ENCODE peak calls at places on chromosome 4, in seven cellular contexts. One of them, this sample, is unnamed.

GRCh38 chr4:184587746-184588145 is 61.5 kb downstream of the CASP3 start:
- DNase-seq in NCI-H1417: no peak
- DNase-seq in upper lobe of right lung: no peak
- DNase-seq in A172: no peak
- DNase-seq in EH: no peak
- DNase-seq in esophagus squamous epithelium: no peak
- DNase-seq in fibroblast of the conjunctiva: no peak
- DNase-seq in this sample: no peak

GRCh38 chr4:124276461-124276860 is 436.1 kb downstream of the ANKRD50 start:
- DNase-seq in upper lobe of right lung: no peak
- DNase-seq in EH: peak; percentile 41
- DNase-seq in fibroblast of the conjunctiva: no peak
- DNase-seq in NCI-H1417: no peak
- DNase-seq in A172: no peak
- DNase-seq in esophagus squamous epithelium: no peak
- DNase-seq in this sample: no peak

GRCh38 chr4:6309755-6310154 is 40.1 kb downstream of the WFS1 start:
- DNase-seq in A172: no peak
- DNase-seq in esophagus squamous epithelium: no peak
- DNase-seq in EH: no peak
- DNase-seq in fibroblast of the conjunctiva: no peak
- DNase-seq in NCI-H1417: no peak
- DNase-seq in upper lobe of right lung: no peak
- DNase-seq in this sample: no peak

GRCh38 chr4:139711461-139711860 is 45.8 kb downstream of the MGST2 start:
- DNase-seq in A172: peak; percentile 62
- DNase-seq in esophagus squamous epithelium: no peak
- DNase-seq in NCI-H1417: no peak
- DNase-seq in fibroblast of the conjunctiva: no peak
- DNase-seq in EH: peak; percentile 58
- DNase-seq in upper lobe of right lung: no peak
- DNase-seq in this sample: no peak

GRCh38 chr4:138859249-138859648 is 156.3 kb upstream of the NOCT start:
- DNase-seq in upper lobe of right lung: no peak
- DNase-seq in NCI-H1417: no peak
- DNase-seq in EH: no peak
- DNase-seq in fibroblast of the conjunctiva: no peak
- DNase-seq in A172: peak; percentile 16
- DNase-seq in esophagus squamous epithelium: no peak
- DNase-seq in this sample: no peak

GRCh38 chr4:78424456-78424855 is 127.1 kb upstream of the ANXA3 start:
- DNase-seq in esophagus squamous epithelium: no peak
- DNase-seq in upper lobe of right lung: no peak
- DNase-seq in fibroblast of the conjunctiva: no peak
- DNase-seq in NCI-H1417: no peak
- DNase-seq in A172: no peak
- DNase-seq in EH: no peak
- DNase-seq in this sample: no peak

GRCh38 chr4:73698217-73698616 is 42.2 kb upstream of the CXCL8 start:
- DNase-seq in upper lobe of right lung: no peak
- DNase-seq in esophagus squamous epithelium: no peak
- DNase-seq in NCI-H1417: no peak
- DNase-seq in EH: no peak
- DNase-seq in fibroblast of the conjunctiva: no peak
- DNase-seq in A172: no peak
- DNase-seq in this sample: no peak

GRCh38 chr4:173256825-173257224 is 77.3 kb downstream of the HMGB2 start:
- DNase-seq in fibroblast of the conjunctiva: no peak
- DNase-seq in EH: no peak
- DNase-seq in NCI-H1417: no peak
- DNase-seq in A172: no peak
- DNase-seq in esophagus squamous epithelium: no peak
- DNase-seq in upper lobe of right lung: no peak
- DNase-seq in this sample: no peak

GRCh38 chr4:3313556-3314228 is 20.9 kb downstream of the RGS12 start:
- DNase-seq in A172: no peak
- DNase-seq in NCI-H1417: no peak
- DNase-seq in EH: no peak
- DNase-seq in fibroblast of the conjunctiva: no peak
- DNase-seq in esophagus squamous epithelium: no peak
- DNase-seq in upper lobe of right lung: peak; percentile 43
- DNase-seq in this sample: no peak

GRCh38 chr4:60013458-60013857 is 1186.7 kb upstream of the ADGRL3 start:
- DNase-seq in NCI-H1417: peak; percentile 62
- DNase-seq in upper lobe of right lung: no peak
- DNase-seq in A172: no peak
- DNase-seq in esophagus squamous epithelium: no peak
- DNase-seq in fibroblast of the conjunctiva: no peak
- DNase-seq in EH: no peak
- DNase-seq in this sample: no peak

GRCh38 chr4:17164656-17165055 is 266.2 kb upstream of the LDB2 start:
- DNase-seq in EH: no peak
- DNase-seq in A172: no peak
- DNase-seq in esophagus squamous epithelium: no peak
- DNase-seq in fibroblast of the conjunctiva: no peak
- DNase-seq in NCI-H1417: no peak
- DNase-seq in upper lobe of right lung: no peak
- DNase-seq in this sample: no peak

GRCh38 chr4:45662996-45663395 is 460.9 kb downstream of the GABRG1 start:
- DNase-seq in esophagus squamous epithelium: no peak
- DNase-seq in NCI-H1417: peak; percentile 28
- DNase-seq in EH: no peak
- DNase-seq in fibroblast of the conjunctiva: peak; percentile 22
- DNase-seq in upper lobe of right lung: no peak
- DNase-seq in A172: peak; percentile 35
- DNase-seq in this sample: no peak

GRCh38 chr4:152690706-152691651 is 11.2 kb upstream of the TMEM154 start:
- DNase-seq in A172: peak; percentile 48
- DNase-seq in upper lobe of right lung: no peak
- DNase-seq in EH: no peak
- DNase-seq in esophagus squamous epithelium: no peak
- DNase-seq in NCI-H1417: peak; percentile 92
- DNase-seq in fibroblast of the conjunctiva: no peak
- DNase-seq in this sample: no peak

GRCh38 chr4:87430038-87430437 is 7.7 kb downstream of the NUDT9 start:
- DNase-seq in EH: no peak
- DNase-seq in fibroblast of the conjunctiva: no peak
- DNase-seq in A172: no peak
- DNase-seq in upper lobe of right lung: no peak
- DNase-seq in esophagus squamous epithelium: no peak
- DNase-seq in NCI-H1417: no peak
- DNase-seq in this sample: no peak

GRCh38 chr4:125522992-125523391 is 208.2 kb downstream of the FAT4 start:
- DNase-seq in esophagus squamous epithelium: no peak
- DNase-seq in upper lobe of right lung: no peak
- DNase-seq in EH: no peak
- DNase-seq in fibroblast of the conjunctiva: no peak
- DNase-seq in A172: no peak
- DNase-seq in NCI-H1417: peak; percentile 15
- DNase-seq in this sample: no peak

GRCh38 chr4:75004755-75005668 is 72.1 kb downstream of the PARM1 start:
- DNase-seq in fibroblast of the conjunctiva: no peak
- DNase-seq in NCI-H1417: no peak
- DNase-seq in EH: no peak
- DNase-seq in upper lobe of right lung: no peak
- DNase-seq in A172: peak; percentile 8
- DNase-seq in esophagus squamous epithelium: no peak
- DNase-seq in this sample: no peak